ENCODE peak calls at places on chromosomes 12 and 14, in ten cellular contexts. One of them, this sample, is unnamed.

GRCh38 chr12:104339663-104340062 is 36.1 kb downstream of the EID3 start:
- DNase-seq in neural progenitor cell: no peak
- DNase-seq in AG10803: no peak
- DNase-seq in lower lobe of right lung: no peak
- DNase-seq in BE2C: no peak
- DNase-seq in PC-9: no peak
- DNase-seq in left ventricle myocardium inferior: no peak
- DNase-seq in GM12865: no peak
- DNase-seq in CD8-positive, alpha-beta T cell: no peak
- DNase-seq in fibroblast of lung: peak; percentile 64
- DNase-seq in this sample: no peak

GRCh38 chr14:95289323-95290010 is 30.2 kb downstream of the CLMN start:
- DNase-seq in left ventricle myocardium inferior: no peak
- DNase-seq in CD8-positive, alpha-beta T cell: no peak
- DNase-seq in fibroblast of lung: no peak
- DNase-seq in AG10803: no peak
- DNase-seq in BE2C: no peak
- DNase-seq in GM12865: no peak
- DNase-seq in lower lobe of right lung: no peak
- DNase-seq in neural progenitor cell: no peak
- DNase-seq in PC-9: no peak
- DNase-seq in this sample: no peak

GRCh38 chr14:65446159-65446558 is 33.6 kb downstream of the FUT8 start:
- DNase-seq in CD8-positive, alpha-beta T cell: no peak
- DNase-seq in lower lobe of right lung: no peak
- DNase-seq in PC-9: no peak
- DNase-seq in fibroblast of lung: peak; percentile 73
- DNase-seq in neural progenitor cell: peak; percentile 25
- DNase-seq in left ventricle myocardium inferior: no peak
- DNase-seq in GM12865: no peak
- DNase-seq in AG10803: peak; percentile 44
- DNase-seq in BE2C: no peak
- DNase-seq in this sample: no peak

GRCh38 chr14:105353163-105353562 is 38.6 kb downstream of the PACS2 start:
- DNase-seq in neural progenitor cell: no peak
- DNase-seq in lower lobe of right lung: no peak
- DNase-seq in PC-9: no peak
- DNase-seq in CD8-positive, alpha-beta T cell: no peak
- DNase-seq in left ventricle myocardium inferior: no peak
- DNase-seq in fibroblast of lung: no peak
- DNase-seq in GM12865: no peak
- DNase-seq in BE2C: no peak
- DNase-seq in AG10803: no peak
- DNase-seq in this sample: no peak

GRCh38 chr14:57189070-57189469 is 79.6 kb downstream of the EXOC5 start:
- DNase-seq in PC-9: no peak
- DNase-seq in left ventricle myocardium inferior: no peak
- DNase-seq in neural progenitor cell: peak; percentile 54
- DNase-seq in GM12865: no peak
- DNase-seq in AG10803: peak; percentile 50
- DNase-seq in CD8-positive, alpha-beta T cell: no peak
- DNase-seq in fibroblast of lung: peak; percentile 3
- DNase-seq in lower lobe of right lung: no peak
- DNase-seq in BE2C: no peak
- DNase-seq in this sample: no peak

GRCh38 chr12:93571360-93571853 is 1.1 kb upstream of the SOCS2 start:
- DNase-seq in neural progenitor cell: peak; percentile 80
- DNase-seq in GM12865: peak; percentile 78
- DNase-seq in BE2C: peak; percentile 67
- DNase-seq in AG10803: peak; percentile 53
- DNase-seq in fibroblast of lung: peak; percentile 51
- DNase-seq in PC-9: peak; percentile 75
- DNase-seq in lower lobe of right lung: peak; percentile 77
- DNase-seq in left ventricle myocardium inferior: peak; percentile 78
- DNase-seq in CD8-positive, alpha-beta T cell: peak; percentile 18
- DNase-seq in this sample: no peak

GRCh38 chr12:60920841-60921495 is 1325.1 kb downstream of the SLC16A7 start:
- DNase-seq in BE2C: no peak
- DNase-seq in GM12865: no peak
- DNase-seq in PC-9: no peak
- DNase-seq in neural progenitor cell: no peak
- DNase-seq in AG10803: no peak
- DNase-seq in left ventricle myocardium inferior: no peak
- DNase-seq in lower lobe of right lung: no peak
- DNase-seq in CD8-positive, alpha-beta T cell: no peak
- DNase-seq in fibroblast of lung: no peak
- DNase-seq in this sample: no peak

GRCh38 chr14:33918256-33918655 is 32.6 kb downstream of the EGLN3 start:
- DNase-seq in AG10803: no peak
- DNase-seq in CD8-positive, alpha-beta T cell: no peak
- DNase-seq in PC-9: no peak
- DNase-seq in BE2C: no peak
- DNase-seq in left ventricle myocardium inferior: no peak
- DNase-seq in GM12865: no peak
- DNase-seq in lower lobe of right lung: no peak
- DNase-seq in neural progenitor cell: no peak
- DNase-seq in fibroblast of lung: no peak
- DNase-seq in this sample: no peak

GRCh38 chr12:92035477-92035876 is 110.2 kb downstream of the BTG1 start:
- DNase-seq in lower lobe of right lung: no peak
- DNase-seq in AG10803: no peak
- DNase-seq in PC-9: no peak
- DNase-seq in neural progenitor cell: no peak
- DNase-seq in left ventricle myocardium inferior: no peak
- DNase-seq in BE2C: no peak
- DNase-seq in GM12865: no peak
- DNase-seq in CD8-positive, alpha-beta T cell: no peak
- DNase-seq in fibroblast of lung: no peak
- DNase-seq in this sample: no peak
- H3K4me3 ChIP-seq in lower lobe of right lung: peak overlapping the region; percentile 43
- H3K4me3 ChIP-seq in AG10803: peak overlapping the region; percentile 50
- H3K4me3 ChIP-seq in PC-9: no peak overlapping the region
- H3K4me3 ChIP-seq in neural progenitor cell: no peak overlapping the region
- H3K4me3 ChIP-seq in left ventricle myocardium inferior: peak overlapping the region; percentile 42
- H3K4me3 ChIP-seq in BE2C: no peak overlapping the region
- H3K4me3 ChIP-seq in GM12865: peak overlapping the region; percentile 51
- H3K4me3 ChIP-seq in CD8-positive, alpha-beta T cell: peak overlapping the region; percentile 38
- H3K4me3 ChIP-seq in fibroblast of lung: peak overlapping the region; percentile 34
- H3K4me3 ChIP-seq in this sample: no peak overlapping the region

GRCh38 chr14:23093993-23094665 is 807 bp downstream of the ACIN1 start:
- DNase-seq in AG10803: no peak
- DNase-seq in CD8-positive, alpha-beta T cell: no peak
- DNase-seq in lower lobe of right lung: no peak
- DNase-seq in fibroblast of lung: no peak
- DNase-seq in BE2C: peak; percentile 83
- DNase-seq in neural progenitor cell: no peak
- DNase-seq in GM12865: peak; percentile 22
- DNase-seq in PC-9: no peak
- DNase-seq in left ventricle myocardium inferior: no peak
- DNase-seq in this sample: no peak
- TF ChIP-seq CTCF in AG10803: peak; percentile 34
- TF ChIP-seq CTCF in CD8-positive, alpha-beta T cell: no peak
- TF ChIP-seq CTCF in lower lobe of right lung: no peak
- TF ChIP-seq CTCF in fibroblast of lung: peak; percentile 27
- TF ChIP-seq CTCF in BE2C: peak; percentile 36
- TF ChIP-seq CTCF in neural progenitor cell: peak; percentile 41
- TF ChIP-seq CTCF in GM12865: peak; percentile 20
- TF ChIP-seq CTCF in PC-9: no peak
- TF ChIP-seq CTCF in left ventricle myocardium inferior: peak; percentile 25
- TF ChIP-seq CTCF in this sample: peak; percentile 31

DNA sequence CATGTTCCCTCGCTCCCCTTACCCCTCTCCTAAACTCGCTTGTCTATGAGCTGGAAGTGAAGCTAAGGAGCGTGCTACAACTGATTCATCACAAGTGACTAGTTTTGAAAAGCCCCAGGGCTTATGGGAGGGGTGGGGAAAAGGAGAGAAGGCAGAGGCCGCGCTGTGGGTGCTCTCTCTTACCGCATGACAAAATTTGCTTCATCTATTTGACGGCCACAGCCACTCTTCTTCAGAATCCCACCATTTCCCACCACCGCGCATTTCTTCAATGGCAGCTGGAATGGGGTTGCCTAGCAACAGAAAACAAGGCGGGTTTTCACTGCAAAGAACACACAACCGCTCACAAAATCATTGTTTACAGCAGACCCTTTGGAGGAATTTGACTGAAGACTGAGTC is 79.4 kb downstream of the ST8SIA1 start:
- DNase-seq in GM12865: no peak
- DNase-seq in fibroblast of lung: peak; percentile 52
- DNase-seq in BE2C: no peak
- DNase-seq in CD8-positive, alpha-beta T cell: no peak
- DNase-seq in PC-9: no peak
- DNase-seq in AG10803: no peak
- DNase-seq in left ventricle myocardium inferior: no peak
- DNase-seq in neural progenitor cell: peak; percentile 79
- DNase-seq in lower lobe of right lung: no peak
- DNase-seq in this sample: no peak
- H3K4me3 ChIP-seq in GM12865: no peak overlapping the region
- H3K4me3 ChIP-seq in fibroblast of lung: no peak overlapping the region
- H3K4me3 ChIP-seq in BE2C: no peak overlapping the region
- H3K4me3 ChIP-seq in CD8-positive, alpha-beta T cell: no peak overlapping the region
- H3K4me3 ChIP-seq in PC-9: no peak overlapping the region
- H3K4me3 ChIP-seq in AG10803: no peak overlapping the region
- H3K4me3 ChIP-seq in left ventricle myocardium inferior: no peak overlapping the region
- H3K4me3 ChIP-seq in neural progenitor cell: no peak overlapping the region
- H3K4me3 ChIP-seq in lower lobe of right lung: no peak overlapping the region
- H3K4me3 ChIP-seq in this sample: no peak overlapping the region

GRCh38 chr12:48197549-48197966 is 5.5 kb downstream of the OR10AD1 start:
- DNase-seq in BE2C: peak; percentile 16
- DNase-seq in PC-9: no peak
- DNase-seq in AG10803: no peak
- DNase-seq in GM12865: peak; percentile 42
- DNase-seq in CD8-positive, alpha-beta T cell: no peak
- DNase-seq in neural progenitor cell: peak; percentile 37
- DNase-seq in lower lobe of right lung: no peak
- DNase-seq in left ventricle myocardium inferior: no peak
- DNase-seq in fibroblast of lung: no peak
- DNase-seq in this sample: no peak

GRCh38 chr12:48199784-48200198 is 3.3 kb downstream of the OR10AD1 start:
- DNase-seq in fibroblast of lung: no peak
- DNase-seq in left ventricle myocardium inferior: no peak
- DNase-seq in GM12865: no peak
- DNase-seq in neural progenitor cell: no peak
- DNase-seq in PC-9: no peak
- DNase-seq in AG10803: peak; percentile 25
- DNase-seq in BE2C: no peak
- DNase-seq in CD8-positive, alpha-beta T cell: no peak
- DNase-seq in lower lobe of right lung: no peak
- DNase-seq in this sample: no peak

GRCh38 chr12:48198985-48199384 is 4.1 kb downstream of the OR10AD1 start:
- DNase-seq in AG10803: no peak
- DNase-seq in left ventricle myocardium inferior: no peak
- DNase-seq in neural progenitor cell: no peak
- DNase-seq in GM12865: no peak
- DNase-seq in BE2C: no peak
- DNase-seq in PC-9: no peak
- DNase-seq in fibroblast of lung: no peak
- DNase-seq in lower lobe of right lung: no peak
- DNase-seq in CD8-positive, alpha-beta T cell: no peak
- DNase-seq in this sample: no peak

GRCh38 chr12:48198619-48198973 is 4.5 kb downstream of the OR10AD1 start:
- DNase-seq in GM12865: peak; percentile 42
- DNase-seq in CD8-positive, alpha-beta T cell: no peak
- DNase-seq in PC-9: peak; percentile 12
- DNase-seq in neural progenitor cell: no peak
- DNase-seq in lower lobe of right lung: peak; percentile 64
- DNase-seq in fibroblast of lung: peak; percentile 31
- DNase-seq in BE2C: no peak
- DNase-seq in AG10803: peak; percentile 31
- DNase-seq in left ventricle myocardium inferior: peak; percentile 53
- DNase-seq in this sample: no peak

DNA sequence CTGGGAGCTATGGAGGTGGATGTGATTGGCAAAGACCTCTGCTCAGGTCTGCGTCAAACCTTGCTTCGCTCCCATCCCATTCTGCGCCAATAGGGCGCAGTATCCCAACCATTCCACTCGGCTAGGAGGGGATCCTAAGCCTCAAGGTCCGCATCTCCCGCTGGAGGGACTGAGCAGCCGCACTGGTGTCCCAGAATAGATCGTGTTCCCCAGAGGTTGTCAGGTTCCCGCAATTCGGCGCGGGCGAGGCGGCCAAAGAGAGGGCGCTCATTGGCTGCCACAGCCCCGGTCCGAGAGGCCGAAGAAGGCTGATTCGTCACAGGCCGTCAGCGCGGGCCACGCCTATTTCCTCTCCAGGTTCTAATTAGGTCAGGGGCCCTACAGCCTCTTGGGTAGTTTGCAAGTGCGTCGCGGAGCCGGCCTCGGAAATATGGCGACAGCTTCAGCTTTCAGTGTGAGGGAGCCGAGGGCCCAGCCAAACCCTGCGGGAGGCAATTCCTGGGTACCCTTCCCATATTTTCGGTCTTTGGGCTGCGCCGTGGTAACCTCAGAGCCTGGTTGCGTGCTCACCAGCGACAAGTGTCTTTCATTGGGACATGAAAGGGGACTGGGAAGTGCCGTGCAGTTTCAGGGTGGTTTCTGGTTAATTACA is 5.0 kb downstream of the OR10AD1 start:
- DNase-seq in PC-9: peak; percentile 88
- DNase-seq in AG10803: peak; percentile 93
- DNase-seq in fibroblast of lung: peak; percentile 95
- DNase-seq in left ventricle myocardium inferior: peak; percentile 99
- DNase-seq in GM12865: peak; percentile 97
- DNase-seq in neural progenitor cell: peak; percentile 97
- DNase-seq in lower lobe of right lung: peak; percentile 99
- DNase-seq in CD8-positive, alpha-beta T cell: peak; percentile 75
- DNase-seq in BE2C: peak; percentile 91
- DNase-seq in this sample: peak; percentile 65
- TF ChIP-seq CTCF in PC-9: no peak
- TF ChIP-seq CTCF in AG10803: peak; percentile 36
- TF ChIP-seq CTCF in fibroblast of lung: peak; percentile 14
- TF ChIP-seq CTCF in left ventricle myocardium inferior: no peak
- TF ChIP-seq CTCF in GM12865: no peak
- TF ChIP-seq CTCF in neural progenitor cell: no peak
- TF ChIP-seq CTCF in lower lobe of right lung: no peak
- TF ChIP-seq CTCF in CD8-positive, alpha-beta T cell: no peak
- TF ChIP-seq CTCF in BE2C: peak; percentile 9
- TF ChIP-seq CTCF in this sample: no peak

GRCh38 chr12:29593001-29593400 is 95.5 kb upstream of the OVCH1 start:
- DNase-seq in fibroblast of lung: no peak
- DNase-seq in left ventricle myocardium inferior: no peak
- DNase-seq in CD8-positive, alpha-beta T cell: no peak
- DNase-seq in AG10803: no peak
- DNase-seq in BE2C: no peak
- DNase-seq in PC-9: no peak
- DNase-seq in GM12865: no peak
- DNase-seq in neural progenitor cell: no peak
- DNase-seq in lower lobe of right lung: no peak
- DNase-seq in this sample: no peak
- H3K4me3 ChIP-seq in fibroblast of lung: no peak overlapping the region
- H3K4me3 ChIP-seq in left ventricle myocardium inferior: no peak overlapping the region
- H3K4me3 ChIP-seq in CD8-positive, alpha-beta T cell: no peak overlapping the region
- H3K4me3 ChIP-seq in AG10803: no peak overlapping the region
- H3K4me3 ChIP-seq in BE2C: no peak overlapping the region
- H3K4me3 ChIP-seq in PC-9: no peak overlapping the region
- H3K4me3 ChIP-seq in GM12865: no peak overlapping the region
- H3K4me3 ChIP-seq in neural progenitor cell: no peak overlapping the region
- H3K4me3 ChIP-seq in lower lobe of right lung: no peak overlapping the region
- H3K4me3 ChIP-seq in this sample: no peak overlapping the region